ENCODE peak calls at places on chromosomes 4 and X, in six cellular contexts. One of them, this sample, is unnamed.
A peak's percentile ranks its signal among the peaks of the same experiment; 100 is the strongest.

GRCh38 chr4:39931441-39931901 is 46.2 kb downstream of the PDS5A start:
- DNase-seq in K562: no peak
- DNase-seq in HepG2: no peak
- DNase-seq in GM12878: no peak
- DNase-seq in HCT116: no peak
- DNase-seq in SK-N-SH: no peak
- DNase-seq in this sample: no peak

GRCh38 chr4:68209003-68209402 is 36.5 kb downstream of the TMPRSS11B start:
- DNase-seq in GM12878: no peak
- DNase-seq in HepG2: no peak
- DNase-seq in K562: no peak
- DNase-seq in HCT116: peak; percentile 8
- DNase-seq in SK-N-SH: no peak
- DNase-seq in this sample: no peak

GRCh38 chrX:110012818-110013484 is 10.0 kb downstream of the TMEM164 start:
- DNase-seq in K562: no peak
- DNase-seq in SK-N-SH: no peak
- DNase-seq in HCT116: no peak
- DNase-seq in HepG2: no peak
- DNase-seq in GM12878: no peak
- DNase-seq in this sample: peak; percentile 80

GRCh38 chr4:16195209-16195608 is 31.1 kb downstream of the TAPT1 start:
- DNase-seq in GM12878: no peak
- DNase-seq in HepG2: no peak
- DNase-seq in HCT116: no peak
- DNase-seq in SK-N-SH: no peak
- DNase-seq in K562: no peak
- DNase-seq in this sample: no peak

GRCh38 chr4:2794707-2795557 is 2.0 kb downstream of the SH3BP2 start:
- DNase-seq in HCT116: no peak
- DNase-seq in HepG2: no peak
- DNase-seq in GM12878: no peak
- DNase-seq in K562: no peak
- DNase-seq in SK-N-SH: no peak
- DNase-seq in this sample: no peak

GRCh38 chrX:14356401-14356800 is 172.9 kb upstream of the GLRA2 start:
- DNase-seq in HepG2: no peak
- DNase-seq in GM12878: no peak
- DNase-seq in SK-N-SH: no peak
- DNase-seq in K562: no peak
- DNase-seq in HCT116: no peak
- DNase-seq in this sample: no peak

GRCh38 chr4:19386786-19387185 is 864.9 kb upstream of the SLIT2 start:
- DNase-seq in HCT116: no peak
- DNase-seq in K562: no peak
- DNase-seq in GM12878: no peak
- DNase-seq in HepG2: no peak
- DNase-seq in SK-N-SH: no peak
- DNase-seq in this sample: no peak

GRCh38 chrX:110087485-110088356 is 84.8 kb downstream of the TMEM164 start:
- DNase-seq in GM12878: no peak
- DNase-seq in HCT116: peak; percentile 43
- DNase-seq in SK-N-SH: no peak
- DNase-seq in HepG2: no peak
- DNase-seq in K562: no peak
- DNase-seq in this sample: no peak

GRCh38 chrX:135086197-135086854 is 34.0 kb downstream of the ETDB start:
- DNase-seq in GM12878: peak; percentile 15
- DNase-seq in HepG2: peak; percentile 39
- DNase-seq in K562: peak; percentile 45
- DNase-seq in HCT116: peak; percentile 63
- DNase-seq in SK-N-SH: peak; percentile 54
- DNase-seq in this sample: peak; percentile 51

GRCh38 chr4:13860126-13860525 is 232.6 kb upstream of the BOD1L1 start:
- DNase-seq in HepG2: peak; percentile 60
- DNase-seq in GM12878: no peak
- DNase-seq in SK-N-SH: peak; percentile 6
- DNase-seq in HCT116: no peak
- DNase-seq in K562: no peak
- DNase-seq in this sample: no peak

GRCh38 chr4:25813705-25814104 is 49.1 kb downstream of the SEL1L3 start:
- DNase-seq in GM12878: no peak
- DNase-seq in K562: no peak
- DNase-seq in HepG2: peak; percentile 65
- DNase-seq in SK-N-SH: no peak
- DNase-seq in HCT116: no peak
- DNase-seq in this sample: no peak

GRCh38 chrX:88424071-88424470 is 323.0 kb upstream of the CPXCR1 start:
- DNase-seq in HepG2: no peak
- DNase-seq in SK-N-SH: no peak
- DNase-seq in HCT116: no peak
- DNase-seq in K562: no peak
- DNase-seq in GM12878: no peak
- DNase-seq in this sample: no peak

GRCh38 chr4:36997727-36998126 is 246.8 kb upstream of the NWD2 start:
- DNase-seq in SK-N-SH: no peak
- DNase-seq in K562: no peak
- DNase-seq in HCT116: no peak
- DNase-seq in GM12878: no peak
- DNase-seq in HepG2: no peak
- DNase-seq in this sample: no peak

GRCh38 chr4:15373363-15373762 is 54.5 kb upstream of the C1QTNF7 start:
- DNase-seq in GM12878: no peak
- DNase-seq in K562: no peak
- DNase-seq in HCT116: no peak
- DNase-seq in HepG2: no peak
- DNase-seq in SK-N-SH: no peak
- DNase-seq in this sample: no peak

GRCh38 chrX:133523526-133523925 is 108.2 kb upstream of the GPC4 start:
- DNase-seq in SK-N-SH: no peak
- DNase-seq in GM12878: no peak
- DNase-seq in HCT116: no peak
- DNase-seq in HepG2: no peak
- DNase-seq in K562: no peak
- DNase-seq in this sample: no peak

GRCh38 chrX:153102436-153102835 is 30.2 kb downstream of the PNMA6A start:
- DNase-seq in HCT116: no peak
- DNase-seq in SK-N-SH: no peak
- DNase-seq in GM12878: no peak
- DNase-seq in K562: no peak
- DNase-seq in HepG2: peak; percentile 65
- DNase-seq in this sample: no peak

GRCh38 chr4:75630174-75630931 is at the start of gene CDKL2:
- DNase-seq in HCT116: peak; percentile 81
- DNase-seq in GM12878: peak; percentile 37
- DNase-seq in SK-N-SH: peak; percentile 96
- DNase-seq in HepG2: no peak
- DNase-seq in K562: no peak
- DNase-seq in this sample: no peak

GRCh38 chr4:146165840-146166239 is 9.7 kb upstream of the LSM6 start:
- DNase-seq in K562: no peak
- DNase-seq in GM12878: no peak
- DNase-seq in HepG2: no peak
- DNase-seq in SK-N-SH: no peak
- DNase-seq in HCT116: no peak
- DNase-seq in this sample: no peak

GRCh38 chrX:30874851-30875250 is 14.2 kb downstream of the TAB3 start:
- DNase-seq in HCT116: no peak
- DNase-seq in SK-N-SH: no peak
- DNase-seq in HepG2: no peak
- DNase-seq in K562: no peak
- DNase-seq in GM12878: no peak
- DNase-seq in this sample: no peak
- TF ChIP-seq JUND in HCT116: no peak
- TF ChIP-seq JUND in SK-N-SH: no peak
- TF ChIP-seq JUND in HepG2: no peak
- TF ChIP-seq JUND in K562: no peak
- TF ChIP-seq JUND in GM12878: no peak
- TF ChIP-seq JUND in this sample: no peak

GRCh38 chr4:101210331-101210730 is 137.0 kb downstream of the PPP3CA start:
- DNase-seq in SK-N-SH: no peak
- DNase-seq in HepG2: no peak
- DNase-seq in K562: no peak
- DNase-seq in GM12878: no peak
- DNase-seq in HCT116: no peak
- DNase-seq in this sample: peak; percentile 50

GRCh38 chr4:101208171-101208570 is 139.2 kb downstream of the PPP3CA start:
- DNase-seq in SK-N-SH: no peak
- DNase-seq in HCT116: no peak
- DNase-seq in K562: no peak
- DNase-seq in HepG2: no peak
- DNase-seq in GM12878: no peak
- DNase-seq in this sample: no peak

GRCh38 chr4:101211146-101211553 is 136.2 kb downstream of the PPP3CA start:
- DNase-seq in K562: no peak
- DNase-seq in SK-N-SH: no peak
- DNase-seq in HepG2: peak; percentile 55
- DNase-seq in GM12878: no peak
- DNase-seq in HCT116: no peak
- DNase-seq in this sample: peak; percentile 38

GRCh38 chr4:101201421-101201820 is 145.9 kb downstream of the PPP3CA start:
- DNase-seq in SK-N-SH: no peak
- DNase-seq in HCT116: no peak
- DNase-seq in GM12878: no peak
- DNase-seq in HepG2: no peak
- DNase-seq in K562: no peak
- DNase-seq in this sample: no peak

DNA sequence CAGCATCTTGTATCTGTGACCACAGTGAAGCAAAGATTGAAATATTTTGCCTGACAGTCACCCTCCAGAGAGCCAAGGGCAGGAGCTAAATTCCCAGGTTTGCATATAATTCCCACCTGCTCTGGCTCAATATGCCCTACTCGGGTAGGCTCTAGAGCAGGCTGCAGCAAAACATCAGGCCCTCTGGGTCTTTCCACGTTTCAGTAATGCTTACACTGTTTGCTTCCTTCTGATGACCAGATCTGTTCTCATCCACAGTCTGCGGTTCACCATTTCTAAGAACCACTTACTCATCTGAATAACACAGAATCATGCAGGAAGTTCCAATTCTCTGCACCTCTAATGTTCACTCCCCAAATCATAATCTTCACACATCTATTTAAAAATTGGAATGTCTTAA is 141.4 kb downstream of the PPP3CA start:
- DNase-seq in SK-N-SH: no peak
- DNase-seq in HepG2: no peak
- DNase-seq in GM12878: peak; percentile 3
- DNase-seq in K562: no peak
- DNase-seq in HCT116: no peak
- DNase-seq in this sample: no peak
- TF ChIP-seq JUND in SK-N-SH: no peak
- TF ChIP-seq JUND in HepG2: no peak
- TF ChIP-seq JUND in GM12878: no peak
- TF ChIP-seq JUND in K562: no peak
- TF ChIP-seq JUND in HCT116: no peak
- TF ChIP-seq JUND in this sample: no peak

GRCh38 chrX:9724711-9725110 is 40.9 kb downstream of the GPR143 start:
- DNase-seq in GM12878: no peak
- DNase-seq in K562: no peak
- DNase-seq in HepG2: no peak
- DNase-seq in HCT116: no peak
- DNase-seq in SK-N-SH: no peak
- DNase-seq in this sample: no peak
- TF ChIP-seq JUND in GM12878: no peak
- TF ChIP-seq JUND in K562: no peak
- TF ChIP-seq JUND in HepG2: no peak
- TF ChIP-seq JUND in HCT116: no peak
- TF ChIP-seq JUND in SK-N-SH: no peak
- TF ChIP-seq JUND in this sample: no peak

GRCh38 chr4:109921384-109921808 is 8.7 kb downstream of the EGF start:
- DNase-seq in HCT116: no peak
- DNase-seq in GM12878: no peak
- DNase-seq in SK-N-SH: no peak
- DNase-seq in HepG2: no peak
- DNase-seq in K562: no peak
- DNase-seq in this sample: no peak
- TF ChIP-seq JUND in HCT116: no peak
- TF ChIP-seq JUND in GM12878: no peak
- TF ChIP-seq JUND in SK-N-SH: peak; percentile 28
- TF ChIP-seq JUND in HepG2: no peak
- TF ChIP-seq JUND in K562: no peak
- TF ChIP-seq JUND in this sample: no peak

DNA sequence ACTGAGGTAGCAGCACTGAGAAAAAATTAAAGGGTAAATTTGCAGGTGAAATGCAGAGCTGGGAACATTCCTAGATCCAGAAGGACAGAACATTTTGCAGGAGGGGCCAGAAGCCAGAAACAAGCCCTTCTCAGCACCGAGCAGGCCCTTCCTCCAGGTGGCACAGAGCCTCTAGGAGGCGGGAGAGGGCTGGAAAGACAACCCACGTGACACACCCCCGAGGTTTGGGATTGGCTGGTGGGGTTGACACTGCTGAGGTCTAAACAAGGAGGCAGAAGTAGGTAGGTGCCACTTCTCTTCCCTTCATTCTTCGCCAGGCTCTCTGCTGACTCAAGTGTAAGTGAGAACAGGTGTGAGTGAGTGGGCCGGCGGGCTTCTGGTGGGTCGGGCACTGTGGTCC is at the start of gene PAGE4:
- DNase-seq in K562: peak; percentile 65
- DNase-seq in HepG2: no peak
- DNase-seq in GM12878: no peak
- DNase-seq in HCT116: peak; percentile 6
- DNase-seq in SK-N-SH: peak; percentile 9
- DNase-seq in this sample: peak; percentile 18
- TF ChIP-seq JUND in K562: no peak
- TF ChIP-seq JUND in HepG2: no peak
- TF ChIP-seq JUND in GM12878: no peak
- TF ChIP-seq JUND in HCT116: no peak
- TF ChIP-seq JUND in SK-N-SH: no peak
- TF ChIP-seq JUND in this sample: no peak

DNA sequence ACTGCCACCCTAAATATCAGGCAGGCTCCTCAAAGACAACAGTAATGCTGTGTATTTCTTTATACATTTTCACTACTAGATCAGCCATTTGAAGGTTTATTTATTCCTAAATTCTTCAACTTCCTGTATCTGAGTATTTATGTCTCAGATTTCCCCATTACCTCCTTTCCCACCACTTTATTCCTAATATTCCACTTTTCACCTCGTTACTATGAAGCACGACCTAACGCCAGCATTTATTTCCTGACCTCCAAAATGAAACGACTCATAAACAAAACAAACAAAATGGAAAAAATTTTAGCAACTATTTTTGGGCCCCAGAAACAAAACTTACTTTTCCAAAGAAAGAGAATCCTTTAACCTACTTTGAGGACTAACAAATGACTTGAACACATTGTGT is 69.6 kb downstream of the MAML3 start:
- DNase-seq in HepG2: no peak
- DNase-seq in GM12878: no peak
- DNase-seq in K562: no peak
- DNase-seq in HCT116: no peak
- DNase-seq in SK-N-SH: no peak
- DNase-seq in this sample: no peak
- TF ChIP-seq JUND in HepG2: no peak
- TF ChIP-seq JUND in GM12878: no peak
- TF ChIP-seq JUND in K562: no peak
- TF ChIP-seq JUND in HCT116: no peak
- TF ChIP-seq JUND in SK-N-SH: no peak
- TF ChIP-seq JUND in this sample: no peak

GRCh38 chr4:94458682-94459081 is 6.9 kb downstream of the PDLIM5 start:
- DNase-seq in K562: no peak
- DNase-seq in HepG2: no peak
- DNase-seq in GM12878: no peak
- DNase-seq in HCT116: no peak
- DNase-seq in SK-N-SH: no peak
- DNase-seq in this sample: peak; percentile 23
- TF ChIP-seq JUND in K562: no peak
- TF ChIP-seq JUND in HepG2: no peak
- TF ChIP-seq JUND in GM12878: no peak
- TF ChIP-seq JUND in HCT116: no peak
- TF ChIP-seq JUND in SK-N-SH: no peak
- TF ChIP-seq JUND in this sample: no peak

This sample was measured in T47D.